ENCODE peak calls at places on chromosomes 1 and 21, in four cellular contexts. U, K, X and J are unnamed samples. For H3K9me3, the result is how much of the 10 kb centered on the place peaks cover.

GRCh38 chr1:39522661-39523567 is 31.5 kb downstream of the BMP8A start:
- DNase-seq in U (no peak), K (no peak), X (no peak), J (peak)

GRCh38 chr21:32817206-32817605 is 45.7 kb upstream of the PAXBP1 start:
- DNase-seq in K (no peak), U (no peak), X (no peak), J (no peak)

GRCh38 chr21:45818276-45818903 is 163.2 kb upstream of the COL6A1 start:
- DNase-seq in K (no peak), X (peak), U (peak), J (no peak)

GRCh38 chr21:45383111-45383614 is 21.8 kb upstream of the COL18A1 start:
- DNase-seq in U (no peak), X (no peak), K (no peak), J (peak)

GRCh38 chr21:34900376-34900775 is 148.7 kb downstream of the RUNX1 start:
- DNase-seq in X (no peak), U (no peak), K (no peak), J (no peak)

GRCh38 chr1:200739499-200740290 is 1.0 kb downstream of the CAMSAP2 start:
- DNase-seq in X (no peak), U (peak), K (no peak), J (peak)

GRCh38 chr1:241424480-241424971 is 67.5 kb upstream of the RGS7 start:
- DNase-seq in K (no peak), X (no peak), U (no peak), J (no peak)

GRCh38 chr1:150981177-150981804 is 801 bp upstream of the ANXA9 start:
- DNase-seq in X (no peak), K (no peak), U (no peak), J (peak)

GRCh38 chr1:102550729-102551384 is 554.1 kb upstream of the OLFM3 start:
- DNase-seq in U (peak), X (peak), K (peak), J (no peak)

GRCh38 chr1:10774615-10775310 is 21.7 kb downstream of the CASZ1 start:
- DNase-seq in K (no peak), U (no peak), X (no peak), J (no peak)

GRCh38 chr1:10772711-10773110 is 23.7 kb downstream of the CASZ1 start:
- DNase-seq in U (no peak), X (no peak), K (no peak), J (peak)

GRCh38 chr1:10771789-10772188 is 24.7 kb downstream of the CASZ1 start:
- DNase-seq in X (no peak), K (no peak), U (no peak), J (no peak)

GRCh38 chr1:10773376-10773775 is 23.1 kb downstream of the CASZ1 start:
- DNase-seq in K (no peak), X (no peak), U (no peak), J (no peak)

GRCh38 chr1:10773851-10774614 is 22.4 kb downstream of the CASZ1 start:
- DNase-seq in X (no peak), U (no peak), K (no peak), J (peak)
- H3K27ac ChIP-seq in X (no peak), U (peak), K (no peak), J (no peak)

GRCh38 chr1:52633291-52633754 is 355 bp downstream of the SHISAL2A start:
- DNase-seq in U (peak), X (no peak), K (no peak), J (no peak)

GRCh38 chr1:52631759-52632331 is 1.1 kb upstream of the SHISAL2A start:
- DNase-seq in X (no peak), U (peak), K (no peak), J (no peak)

GRCh38 chr1:52632732-52633290 is at the start of gene SHISAL2A:
- DNase-seq in U (peak), X (no peak), K (no peak), J (peak)

GRCh38 chr1:52635321-52636089 is 2.5 kb downstream of the SHISAL2A start:
- DNase-seq in X (no peak), U (no peak), K (no peak), J (no peak)

GRCh38 chr1:52634111-52634510 is 1.1 kb downstream of the SHISAL2A start:
- DNase-seq in X (no peak), U (no peak), K (no peak), J (no peak)
- H3K4me3 ChIP-seq in X (no peak), U (no peak), K (no peak), J (no peak)

DNA sequence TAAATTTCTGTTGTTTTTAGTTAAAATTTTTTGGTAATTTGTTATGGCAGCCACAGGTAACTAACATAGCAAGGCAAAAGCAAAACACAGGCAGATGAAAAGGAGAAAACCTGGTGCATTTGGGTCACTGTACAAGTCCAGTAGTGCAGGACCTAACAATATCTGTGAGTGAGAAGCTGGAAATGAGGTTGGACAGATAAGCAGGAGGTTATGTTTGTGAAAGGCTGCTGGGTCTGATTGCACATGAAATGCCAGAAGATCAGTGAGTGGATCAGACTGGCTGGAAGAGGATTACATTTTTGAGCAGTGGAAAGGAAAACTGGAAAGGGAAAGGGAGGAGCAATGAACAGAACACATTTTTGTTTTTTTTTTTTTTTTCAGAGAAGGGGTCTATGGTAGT is 73.6 kb downstream of the CYYR1 start:
- DNase-seq in K (no peak), U (no peak), X (no peak), J (no peak)
- H3K9me3 ChIP-seq in K (under half), U (under half), X (under half), J (under half)

DNA sequence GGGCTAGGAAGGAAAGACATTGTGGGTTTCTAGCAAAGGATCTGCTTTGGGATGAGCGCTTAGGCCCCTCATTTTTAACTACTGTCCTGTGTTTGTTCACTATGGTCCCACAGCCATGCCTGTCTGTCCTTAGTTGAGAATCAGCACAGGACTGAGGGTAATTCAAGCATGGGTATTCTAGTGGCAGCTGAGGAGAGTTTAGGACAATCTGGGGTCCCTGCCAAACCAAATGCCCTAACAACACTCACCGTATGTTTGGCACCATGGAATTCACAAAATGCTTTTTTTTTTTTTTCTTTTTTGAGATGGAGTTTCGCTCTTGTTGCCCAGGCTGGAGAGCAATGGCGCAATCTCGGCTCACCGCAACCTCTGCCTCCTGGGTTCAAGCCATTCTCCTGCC is 10.4 kb downstream of the ARHGEF11 start:
- DNase-seq in U (no peak), K (no peak), X (no peak), J (no peak)
- H3K27ac ChIP-seq in U (no peak), K (no peak), X (no peak), J (no peak)

DNA sequence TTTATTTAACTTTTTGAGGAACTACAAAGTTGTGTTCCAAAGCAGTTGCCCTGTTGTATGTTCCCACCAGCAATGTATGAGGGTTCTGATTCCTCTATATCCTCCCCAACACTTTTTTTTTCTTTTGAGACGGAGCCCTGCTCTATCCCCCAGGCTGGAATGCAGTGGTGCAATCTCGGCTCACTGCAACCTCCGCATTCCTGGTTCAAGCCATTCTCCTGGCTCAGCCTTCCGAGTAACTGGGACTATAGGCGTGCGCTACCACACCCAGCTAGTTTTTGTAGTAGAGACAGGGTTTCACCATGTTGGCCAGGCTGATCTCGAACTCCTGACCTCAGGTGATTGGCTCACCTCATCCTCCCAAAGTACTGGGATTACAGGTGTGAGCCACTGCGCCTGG is 60.4 kb upstream of the ENAH start:
- DNase-seq in U (peak), X (no peak), K (no peak), J (no peak)
- H3K4me3 ChIP-seq in U (no peak), X (no peak), K (no peak), J (no peak)

DNA sequence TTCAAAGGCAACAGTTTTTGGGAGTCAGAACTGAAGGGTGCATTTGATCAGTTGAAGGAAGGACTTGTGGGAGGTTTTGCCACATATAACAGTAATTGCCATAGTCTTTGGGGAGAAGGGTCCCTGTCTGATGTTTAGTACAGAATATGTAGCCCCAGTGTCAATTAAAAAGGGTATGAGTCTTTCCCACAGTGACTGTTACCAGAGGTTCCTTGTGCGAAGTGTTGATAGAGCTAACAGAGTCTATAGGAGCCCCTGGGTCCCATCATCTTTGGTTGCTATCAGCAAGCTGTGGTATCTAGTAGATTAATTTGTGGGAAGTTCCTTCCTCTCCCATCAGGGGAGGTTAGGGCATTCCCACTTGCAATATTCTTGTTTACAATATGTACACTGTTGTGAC is 329.2 kb downstream of the PTPRU start:
- DNase-seq in K (no peak), X (no peak), U (no peak), J (no peak)
- H3K9me3 ChIP-seq in K (under half), X (under half), U (under half), J (under half)

DNA sequence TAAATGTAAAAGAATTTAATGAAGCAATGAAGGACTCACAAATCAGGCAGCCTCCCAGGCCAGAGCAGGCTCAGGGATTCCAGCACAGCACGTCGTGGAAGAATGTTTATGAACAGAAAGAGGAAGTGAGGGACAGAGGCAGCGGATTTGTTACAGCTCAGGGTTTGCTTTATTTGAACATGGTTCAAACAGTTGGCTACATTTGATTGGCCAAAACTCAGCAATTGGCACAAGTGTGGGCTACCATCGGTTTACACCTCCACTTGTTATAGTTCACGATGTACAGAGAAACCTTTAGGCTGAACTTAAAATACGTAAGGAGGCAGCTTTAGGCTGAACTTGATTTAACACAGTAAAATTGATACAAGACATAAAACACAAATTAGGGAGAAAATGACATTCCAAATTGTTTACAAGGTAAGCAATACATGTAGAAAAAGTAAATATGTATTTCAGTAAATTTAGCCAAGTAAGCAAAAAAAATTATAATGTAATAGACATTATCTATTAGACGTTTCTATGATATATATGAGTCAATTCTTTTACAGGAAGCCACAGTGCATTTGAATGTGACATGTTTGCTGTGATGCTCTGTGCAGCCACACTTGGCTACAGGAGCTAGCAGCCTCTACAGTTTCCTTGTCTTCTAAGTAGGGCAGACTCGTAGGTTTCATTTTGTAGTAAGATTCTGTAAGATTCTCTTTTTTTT is 126.5 kb downstream of the ADSS2 start:
- DNase-seq in U (no peak), K (no peak), X (peak), J (no peak)
- H3K27ac ChIP-seq in U (no peak), K (no peak), X (peak), J (no peak)

GRCh38 chr1:229582715-229583114 is 24.2 kb upstream of the ABCB10 start:
- DNase-seq in K (no peak), X (no peak), U (no peak), J (no peak)

GRCh38 chr1:229582011-229582694 is 23.6 kb upstream of the ABCB10 start:
- DNase-seq in X (peak), U (peak), K (no peak), J (peak)

GRCh38 chr1:229578168-229579100 is 19.9 kb upstream of the ABCB10 start:
- DNase-seq in X (no peak), K (no peak), U (no peak), J (no peak)

GRCh38 chr1:229581485-229581884 is 23.0 kb upstream of the ABCB10 start:
- DNase-seq in X (no peak), K (no peak), U (no peak), J (no peak)

GRCh38 chr1:229579101-229579651 is 20.7 kb upstream of the ABCB10 start:
- DNase-seq in X (peak), K (no peak), U (peak), J (no peak)
- H3K4me3 ChIP-seq in X (no peak), K (no peak), U (no peak), J (no peak)

GRCh38 chr1:5444365-5444890 is 547.8 kb downstream of the NPHP4 start:
- DNase-seq in X (no peak), U (no peak), K (no peak), J (no peak)

GRCh38 chr1:5451671-5452070 is 540.6 kb downstream of the NPHP4 start:
- DNase-seq in U (no peak), X (no peak), K (no peak), J (no peak)

GRCh38 chr1:5448486-5448885 is 543.7 kb downstream of the NPHP4 start:
- DNase-seq in X (no peak), K (no peak), U (no peak), J (no peak)

DNA sequence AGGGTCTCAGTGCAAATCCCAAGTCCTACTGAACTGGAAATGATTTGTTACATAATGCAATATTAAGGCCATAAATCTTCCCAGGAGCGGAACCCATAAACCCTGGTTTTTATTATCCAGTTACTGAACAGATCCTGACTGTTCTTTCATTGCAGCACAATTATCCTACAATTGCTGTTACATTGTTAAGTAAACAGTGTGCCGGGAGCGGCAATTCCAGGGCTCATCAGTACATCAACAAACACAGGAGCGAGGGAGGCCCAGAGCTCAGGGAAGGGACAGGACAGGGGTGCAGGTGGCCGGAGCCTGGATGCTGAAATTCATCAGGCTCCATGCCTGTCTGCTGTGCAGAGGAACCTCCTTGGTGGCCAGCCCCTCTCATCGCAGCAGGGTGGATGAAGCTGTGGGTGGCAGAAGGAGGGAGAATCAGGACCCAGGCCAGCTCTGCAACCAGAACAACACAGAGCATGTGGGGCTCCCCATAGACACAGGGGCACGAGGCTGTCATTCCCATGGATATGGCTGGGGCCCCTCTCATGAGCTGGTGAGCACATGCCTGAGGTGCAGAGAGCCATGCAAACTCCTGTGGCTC is 544.6 kb downstream of the NPHP4 start:
- DNase-seq in U (no peak), K (no peak), X (no peak), J (no peak)
- H3K9me3 ChIP-seq in U (under half), K (under half), X (under half), J (under half)